ENCODE peak calls at places on chromosomes 11 and 22, in eight cellular contexts. P is HCT116, L is neural progenitor cell, B is PC-3, Q is GM23248, F is MM.1S, Y is GM23338, I is OCI-LY7. E is an unnamed sample.

GRCh38 chr11:128516886-128517285 is 70.5 kb downstream of the ETS1 start:
- DNase-seq in Y (no peak), B (no peak), F (no peak), I (no peak), L (no peak), Q (no peak), P (no peak), E (no peak)

GRCh38 chr11:129976371-129976770 is 26.3 kb downstream of the PRDM10 start:
- DNase-seq in L (no peak), P (no peak), Y (no peak), B (no peak), F (no peak), I (no peak), Q (no peak), E (no peak)

GRCh38 chr11:60915250-60915914 is 1.4 kb downstream of the TMEM109 start:
- DNase-seq in L (peak), Q (peak), Y (peak), F (peak), B (peak), P (peak), I (peak), E (peak)

GRCh38 chr11:85114786-85115185 is 512.4 kb downstream of the DLG2 start:
- DNase-seq in I (no peak), P (no peak), Y (no peak), L (no peak), B (peak), Q (peak), F (no peak), E (no peak)

GRCh38 chr11:47595029-47595428 is 818 bp upstream of the C1QTNF4 start:
- DNase-seq in I (no peak), L (no peak), Y (no peak), Q (no peak), B (no peak), F (no peak), P (no peak), E (no peak)

GRCh38 chr11:119722281-119722794 is 6.7 kb downstream of the NECTIN1 start:
- DNase-seq in I (no peak), Q (no peak), Y (peak), P (no peak), L (no peak), B (no peak), F (peak), E (no peak)

GRCh38 chr11:73478737-73479347 is 102.6 kb downstream of the RELT start:
- DNase-seq in Y (peak), P (peak), Q (peak), F (peak), L (peak), B (peak), I (peak), E (peak)

GRCh38 chr22:29040385-29041275 is 21.0 kb downstream of the C22orf31 start:
- DNase-seq in B (peak), Y (peak), P (peak), L (peak), Q (peak), I (peak), F (peak), E (peak)

GRCh38 chr11:65491614-65492386 is 7.0 kb upstream of the MALAT1 start:
- DNase-seq in I (peak), P (peak), L (peak), F (no peak), Y (peak), B (peak), Q (peak), E (no peak)

GRCh38 chr11:2685051-2685450 is 14.7 kb downstream of the KCNQ1OT1 start:
- DNase-seq in L (no peak), P (no peak), Y (no peak), B (no peak), Q (no peak), I (no peak), F (no peak), E (no peak)

GRCh38 chr11:74157169-74157568 is 13.6 kb downstream of the C2CD3 start:
- DNase-seq in F (no peak), I (no peak), B (peak), Q (peak), L (no peak), Y (no peak), P (no peak), E (no peak)

GRCh38 chr11:12171921-12172320 is 61.5 kb downstream of the MICAL2 start:
- DNase-seq in P (no peak), I (no peak), F (no peak), Y (no peak), Q (no peak), B (no peak), L (no peak), E (no peak)

GRCh38 chr11:130449246-130449990 is 973 bp downstream of the ADAMTS15 start:
- DNase-seq in F (no peak), Y (peak), B (no peak), Q (peak), I (no peak), P (no peak), L (peak), E (peak)

GRCh38 chr22:48744967-48745841 is 1082.5 kb downstream of the BRD1 start:
- DNase-seq in Y (no peak), F (no peak), I (no peak), B (no peak), Q (no peak), P (no peak), L (no peak), E (no peak)

DNA sequence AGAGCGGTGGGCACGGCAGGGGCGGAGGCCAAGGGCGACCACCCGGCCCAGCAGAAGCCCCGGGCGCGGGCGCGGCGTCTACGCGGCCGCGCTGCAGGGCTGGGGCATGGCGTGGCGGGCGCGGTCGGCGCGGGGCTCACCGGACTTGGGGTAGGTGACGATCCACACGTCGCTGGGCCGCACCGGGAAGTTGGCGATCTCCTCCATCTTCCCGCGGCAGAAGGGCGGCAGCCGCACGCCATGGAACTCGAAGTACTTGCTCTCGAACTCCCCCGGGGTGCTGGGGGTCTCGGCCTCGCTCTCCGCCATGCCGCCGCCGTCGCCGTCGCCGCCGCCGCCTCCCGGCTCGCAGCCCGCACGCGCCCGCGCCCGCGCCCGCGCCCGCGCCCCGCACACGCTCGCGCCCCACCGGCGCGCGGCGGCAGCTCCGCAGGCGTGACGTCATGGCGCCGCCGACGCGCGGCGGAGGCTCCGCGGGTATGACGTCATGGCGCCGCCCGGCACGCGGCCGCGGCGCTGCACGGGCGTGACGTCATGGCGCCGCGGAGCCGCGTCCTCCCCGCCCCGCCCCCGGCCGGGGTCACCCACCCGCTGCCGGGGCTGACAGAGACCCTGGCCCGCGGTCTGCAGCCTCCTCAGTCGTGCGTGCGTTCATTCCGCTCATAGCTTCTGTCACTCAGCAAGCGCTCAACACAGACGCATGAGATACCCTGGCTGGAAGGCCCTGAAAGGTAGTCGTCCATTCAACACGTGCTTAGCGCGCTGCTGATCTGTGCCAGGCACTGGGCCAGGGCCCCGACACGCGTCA is at the start of gene SULT4A1:
- DNase-seq in P (peak), I (no peak), Y (peak), B (no peak), Q (peak), F (no peak), L (peak), E (peak)
- H3K4me3 ChIP-seq in P (peak), I (no peak), Y (peak), B (no peak), Q (no peak), F (no peak), L (peak), E (peak)

GRCh38 chr11:62688481-62688880 is 849 bp downstream of the LRRN4CL start:
- DNase-seq in B (no peak), Q (peak), Y (no peak), I (no peak), P (no peak), F (no peak), L (no peak), E (no peak)

GRCh38 chr11:62687508-62688396 is 1.6 kb downstream of the LRRN4CL start:
- DNase-seq in L (no peak), Y (peak), Q (no peak), F (no peak), B (no peak), I (no peak), P (no peak), E (peak)

GRCh38 chr11:62694455-62695167 is 5.3 kb upstream of the LRRN4CL start:
- DNase-seq in Q (peak), L (peak), Y (peak), B (peak), I (peak), P (peak), F (peak), E (peak)

GRCh38 chr11:62689421-62690183 is at the start of gene LRRN4CL:
- DNase-seq in Q (peak), I (no peak), Y (no peak), P (no peak), B (no peak), F (no peak), L (no peak), E (peak)
- TF ChIP-seq EZH2phosphoT487 in Q (no peak), I (no peak), Y (no peak), P (no peak), B (no peak), F (no peak), L (no peak), E (no peak)

DNA sequence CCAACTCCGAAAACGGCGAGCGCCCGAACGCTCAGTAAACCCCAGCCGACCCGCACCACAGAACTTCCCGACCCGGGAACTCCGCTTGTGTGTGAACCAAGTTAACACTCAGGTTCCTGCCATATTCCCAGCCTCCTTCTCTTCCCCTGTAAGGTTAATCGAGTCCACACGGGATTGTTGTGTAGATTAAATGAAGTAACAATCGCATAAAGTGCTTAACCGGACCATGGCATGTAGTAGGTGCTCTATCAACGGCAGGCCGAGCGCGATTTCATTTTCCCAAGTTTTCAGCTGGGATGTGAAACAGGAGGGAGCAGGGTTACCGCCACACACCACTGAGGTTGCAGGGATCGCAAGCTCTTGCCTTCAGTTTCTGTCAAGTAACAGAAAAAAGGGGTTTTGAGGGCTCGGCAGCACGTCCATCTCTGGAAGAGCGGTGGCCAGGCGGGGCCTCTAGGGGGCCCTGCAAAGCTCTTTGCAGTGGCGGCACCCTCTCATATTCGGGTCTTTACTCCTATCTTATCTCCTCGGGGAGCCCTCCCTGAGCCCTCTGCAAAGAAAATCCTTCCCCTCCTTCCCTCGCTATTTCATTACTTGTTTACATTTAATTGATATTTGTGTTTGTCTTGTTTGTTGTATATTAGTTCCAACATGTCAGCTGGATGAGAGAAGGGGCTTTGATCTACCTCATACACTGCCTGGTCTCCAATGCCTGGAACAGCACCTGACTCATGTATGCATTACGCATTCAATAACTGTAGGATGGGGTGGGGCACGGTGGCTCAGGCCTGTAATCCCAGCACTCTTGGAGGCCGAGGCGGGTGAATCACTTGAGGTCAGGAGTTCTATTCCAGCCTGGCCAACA is 792 bp upstream of the PLEKHA7 start:
- DNase-seq in B (peak), Y (peak), P (peak), F (peak), L (peak), Q (peak), I (no peak), E (peak)
- H3K4me3 ChIP-seq in B (peak), Y (peak), P (peak), F (peak), L (peak), Q (peak), I (no peak), E (peak)

DNA sequence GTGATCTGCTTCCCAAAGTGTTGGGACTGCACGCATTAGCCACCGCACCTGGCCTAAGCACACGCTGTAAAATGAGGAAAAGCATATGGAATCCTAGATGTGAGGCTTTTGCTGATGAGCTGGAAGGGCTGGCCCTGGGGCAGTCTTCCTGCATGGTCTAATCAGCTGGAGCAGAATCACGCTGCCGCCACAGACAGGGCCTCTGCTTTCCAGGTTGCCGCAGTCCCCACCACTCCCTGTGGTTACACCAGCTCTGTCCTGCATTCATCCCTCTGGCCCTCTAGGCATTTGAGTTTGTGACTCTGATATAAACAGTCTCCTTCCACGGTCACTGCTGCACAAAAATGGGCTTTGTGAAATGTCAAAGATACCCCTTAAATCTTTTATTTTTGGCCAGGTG is 17.1 kb downstream of the RPS6KA4 start:
- DNase-seq in L (no peak), B (no peak), Y (no peak), Q (no peak), P (no peak), I (no peak), F (no peak), E (no peak)
- TF ChIP-seq EZH2phosphoT487 in L (no peak), B (no peak), Y (no peak), Q (no peak), P (no peak), I (no peak), F (no peak), E (no peak)

DNA sequence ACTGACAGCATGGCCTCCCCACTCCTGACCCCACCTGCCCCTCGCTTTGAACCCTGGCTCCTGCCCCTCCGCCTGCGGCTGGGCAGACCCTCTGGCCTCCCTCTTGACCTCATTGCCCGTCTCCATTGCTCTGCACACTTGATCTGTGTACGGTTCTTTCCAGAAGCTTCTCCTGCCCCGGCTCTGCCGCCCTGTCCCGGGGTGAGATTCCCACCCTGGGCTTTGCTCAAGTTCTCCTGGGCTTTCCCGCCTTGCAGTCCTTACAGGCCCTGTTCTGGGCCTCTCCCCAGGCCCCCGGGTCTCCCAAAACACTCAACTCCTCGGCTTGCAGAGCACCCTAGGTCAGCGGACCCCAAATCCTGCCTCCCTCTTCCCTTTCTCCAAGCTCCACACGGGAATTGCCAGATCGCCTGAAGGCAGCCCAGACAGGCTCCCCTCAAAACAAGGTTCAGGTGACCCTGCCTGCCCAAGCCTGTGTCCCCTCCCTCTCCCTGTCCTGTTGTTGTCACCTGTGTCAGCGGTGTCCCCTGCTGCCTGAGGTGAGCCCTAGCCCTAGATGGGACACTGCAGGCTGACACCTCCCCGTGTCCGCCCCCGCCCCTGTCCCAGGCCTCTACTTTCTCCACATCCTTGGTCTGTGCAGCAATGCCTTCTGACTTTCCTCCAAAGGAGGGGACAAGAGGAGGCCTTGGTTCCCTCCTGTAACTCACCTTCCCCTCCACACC is 1.5 kb downstream of the GAL start:
- DNase-seq in Q (no peak), I (no peak), L (no peak), Y (no peak), P (no peak), F (no peak), B (no peak), E (peak)
- H3K4me3 ChIP-seq in Q (no peak), I (no peak), L (no peak), Y (peak), P (no peak), F (no peak), B (peak), E (peak)

DNA sequence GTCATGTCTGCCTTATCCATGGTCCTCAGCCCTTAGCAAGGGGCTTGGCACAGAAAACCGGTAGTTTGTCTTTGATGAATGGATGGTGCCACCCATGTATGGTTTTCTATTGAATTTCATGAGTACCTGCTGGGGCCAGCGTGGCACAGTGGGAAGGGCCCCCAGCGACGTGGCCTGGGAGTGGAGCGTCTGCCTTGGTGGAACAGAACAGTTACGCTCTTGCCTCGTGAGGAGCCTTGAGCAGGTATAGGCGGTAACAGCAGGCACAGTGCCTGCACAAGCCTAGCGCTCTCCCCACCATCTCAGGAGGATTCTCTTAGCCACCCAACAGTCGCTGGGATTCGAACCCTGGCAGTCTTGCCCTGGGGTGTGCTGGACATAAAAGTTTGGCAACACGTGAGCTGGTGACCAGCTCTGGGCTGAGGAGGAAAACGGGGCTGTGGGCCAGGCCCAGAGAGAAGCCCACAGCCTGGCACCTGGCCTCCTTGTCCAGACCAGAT is 3.0 kb upstream of the SSH3 start:
- DNase-seq in P (no peak), B (no peak), F (no peak), Q (no peak), I (no peak), Y (no peak), L (no peak), E (no peak)
- TF ChIP-seq EZH2phosphoT487 in P (no peak), B (no peak), F (no peak), Q (no peak), I (no peak), Y (no peak), L (no peak), E (no peak)

GRCh38 chr11:86222081-86222480 is 22.5 kb upstream of the EED start:
- DNase-seq in B (no peak), Y (no peak), L (no peak), F (no peak), Q (no peak), P (no peak), I (no peak), E (no peak)

GRCh38 chr11:86219291-86220193 is 25.0 kb upstream of the EED start:
- DNase-seq in I (peak), Q (no peak), B (no peak), Y (no peak), L (no peak), F (no peak), P (no peak), E (no peak)

GRCh38 chr11:86214710-86215109 is 29.8 kb upstream of the EED start:
- DNase-seq in B (peak), Q (peak), P (no peak), Y (no peak), F (no peak), I (no peak), L (no peak), E (no peak)

GRCh38 chr11:86220654-86221053 is 23.9 kb upstream of the EED start:
- DNase-seq in F (no peak), Q (no peak), P (no peak), I (no peak), L (no peak), Y (no peak), B (no peak), E (no peak)

DNA sequence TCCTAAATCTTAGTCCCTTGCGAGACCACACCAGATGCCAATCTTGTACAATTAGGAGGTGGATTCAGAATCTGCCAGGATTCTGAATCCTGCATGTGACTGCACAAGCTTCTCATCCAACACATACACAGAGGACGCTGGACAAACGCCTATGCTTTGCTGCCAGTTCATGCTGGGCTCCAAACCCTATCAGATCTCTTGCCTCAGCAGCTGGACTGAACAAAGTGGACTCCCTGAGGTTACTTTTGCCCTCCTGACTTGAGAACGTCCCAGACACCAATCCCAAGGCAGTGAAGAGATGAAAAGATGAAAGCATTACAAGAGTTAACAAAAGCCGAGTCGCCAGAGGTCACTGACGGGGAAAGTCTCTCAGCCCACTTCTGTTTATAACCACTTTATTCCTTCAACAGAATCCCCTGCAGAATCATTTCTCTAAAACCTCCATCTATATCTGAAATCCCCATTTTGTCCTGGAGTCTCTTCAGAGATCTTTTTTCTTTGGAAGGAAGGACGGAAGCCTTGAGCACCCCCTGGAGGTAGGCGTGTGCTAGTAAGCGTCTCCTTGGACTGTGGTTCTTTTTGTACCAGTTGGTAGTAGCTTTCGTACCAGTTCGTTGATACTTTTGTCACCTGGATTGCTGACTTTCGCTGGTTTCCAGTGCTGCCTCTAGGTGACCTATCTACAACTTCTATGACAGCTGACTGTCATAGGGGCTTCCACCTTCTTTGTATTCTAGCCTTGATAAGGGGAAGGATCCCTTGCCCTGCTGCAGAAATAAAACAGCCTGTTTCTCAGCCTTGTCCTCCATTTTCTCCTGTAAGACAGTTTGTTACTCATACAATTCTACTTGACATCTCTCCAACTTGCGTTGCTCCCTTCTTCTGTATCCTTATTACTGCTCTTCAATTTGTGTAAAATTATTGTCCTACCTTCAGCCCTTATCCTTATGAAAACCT is 26.1 kb upstream of the EED start:
- DNase-seq in Y (peak), I (peak), F (peak), L (peak), B (peak), P (peak), Q (peak), E (peak)
- H3K4me3 ChIP-seq in Y (no peak), I (no peak), F (peak), L (no peak), B (peak), P (peak), Q (peak), E (peak)

GRCh38 chr22:30400159-30400558 is 3.3 kb downstream of the SEC14L2 start:
- DNase-seq in F (no peak), P (no peak), I (no peak), Y (no peak), Q (no peak), B (no peak), L (no peak), E (no peak)
- TF ChIP-seq EZH2phosphoT487 in F (no peak), P (no peak), I (no peak), Y (no peak), Q (no peak), B (no peak), L (no peak), E (no peak)

E was measured in SK-N-SH.